ENCODE peak calls at places on chromosomes 2 and 18, in six cellular contexts. One of them, this sample, is unnamed.

GRCh38 chr2:158835431-158835830 is 40.3 kb downstream of the DAPL1 start:
- DNase-seq in HL-60: no peak
- DNase-seq in heart left ventricle: no peak
- DNase-seq in neural crest cell: no peak
- DNase-seq in stromal cell of bone marrow: no peak
- DNase-seq in frontal cortex: no peak
- DNase-seq in this sample: no peak

GRCh38 chr2:76763276-76763675 is 758.9 kb downstream of the LRRTM4 start:
- DNase-seq in HL-60: no peak
- DNase-seq in heart left ventricle: no peak
- DNase-seq in neural crest cell: no peak
- DNase-seq in stromal cell of bone marrow: no peak
- DNase-seq in frontal cortex: no peak
- DNase-seq in this sample: no peak

GRCh38 chr2:233705911-233706506 is 6.7 kb upstream of the UGT1A5 start:
- DNase-seq in HL-60: no peak
- DNase-seq in heart left ventricle: no peak
- DNase-seq in neural crest cell: no peak
- DNase-seq in stromal cell of bone marrow: no peak
- DNase-seq in frontal cortex: no peak
- DNase-seq in this sample: no peak

GRCh38 chr2:63840081-63840784 is 1.5 kb upstream of the UGP2 start:
- DNase-seq in HL-60: no peak
- DNase-seq in heart left ventricle: no peak
- DNase-seq in neural crest cell: no peak
- DNase-seq in stromal cell of bone marrow: no peak
- DNase-seq in frontal cortex: peak; percentile 20
- DNase-seq in this sample: no peak

GRCh38 chr2:232890896-232891601 is 21.0 kb downstream of the SNORC start:
- DNase-seq in HL-60: no peak
- DNase-seq in heart left ventricle: no peak
- DNase-seq in neural crest cell: no peak
- DNase-seq in stromal cell of bone marrow: no peak
- DNase-seq in frontal cortex: no peak
- DNase-seq in this sample: no peak

GRCh38 chr2:26487192-26487591 is 9.3 kb upstream of the OTOF start:
- DNase-seq in HL-60: no peak
- DNase-seq in heart left ventricle: no peak
- DNase-seq in neural crest cell: no peak
- DNase-seq in stromal cell of bone marrow: no peak
- DNase-seq in frontal cortex: no peak
- DNase-seq in this sample: no peak

GRCh38 chr2:30797381-30798015 is 9.7 kb downstream of the CAPN13 start:
- DNase-seq in HL-60: no peak
- DNase-seq in heart left ventricle: no peak
- DNase-seq in neural crest cell: no peak
- DNase-seq in stromal cell of bone marrow: no peak
- DNase-seq in frontal cortex: no peak
- DNase-seq in this sample: no peak

GRCh38 chr2:65574911-65575444 is 142.6 kb upstream of the SPRED2 start:
- DNase-seq in HL-60: no peak
- DNase-seq in heart left ventricle: peak; percentile 26
- DNase-seq in neural crest cell: no peak
- DNase-seq in stromal cell of bone marrow: peak; percentile 8
- DNase-seq in frontal cortex: no peak
- DNase-seq in this sample: no peak

GRCh38 chr2:18940184-18940583 is 350.8 kb upstream of the NT5C1B start:
- DNase-seq in HL-60: no peak
- DNase-seq in heart left ventricle: no peak
- DNase-seq in neural crest cell: no peak
- DNase-seq in stromal cell of bone marrow: no peak
- DNase-seq in frontal cortex: no peak
- DNase-seq in this sample: no peak

GRCh38 chr18:58785171-58785805 is 79.4 kb upstream of the ZNF532 start:
- DNase-seq in HL-60: no peak
- DNase-seq in heart left ventricle: no peak
- DNase-seq in neural crest cell: no peak
- DNase-seq in stromal cell of bone marrow: no peak
- DNase-seq in frontal cortex: no peak
- DNase-seq in this sample: no peak

GRCh38 chr18:376307-376706 is 108.5 kb upstream of the THOC1 start:
- DNase-seq in HL-60: no peak
- DNase-seq in heart left ventricle: no peak
- DNase-seq in neural crest cell: no peak
- DNase-seq in stromal cell of bone marrow: no peak
- DNase-seq in frontal cortex: no peak
- DNase-seq in this sample: no peak

GRCh38 chr2:217672472-217672871 is 330.3 kb downstream of the TNS1 start:
- DNase-seq in HL-60: no peak
- DNase-seq in heart left ventricle: no peak
- DNase-seq in neural crest cell: no peak
- DNase-seq in stromal cell of bone marrow: no peak
- DNase-seq in frontal cortex: no peak
- DNase-seq in this sample: no peak

GRCh38 chr2:172307800-172308199 is 119.6 kb upstream of the ITGA6 start:
- DNase-seq in HL-60: no peak
- DNase-seq in heart left ventricle: peak; percentile 63
- DNase-seq in neural crest cell: no peak
- DNase-seq in stromal cell of bone marrow: no peak
- DNase-seq in frontal cortex: no peak
- DNase-seq in this sample: no peak

GRCh38 chr18:76620326-76620813 is 125.3 kb upstream of the ZNF516 start:
- DNase-seq in HL-60: peak; percentile 98
- DNase-seq in heart left ventricle: peak; percentile 53
- DNase-seq in neural crest cell: peak; percentile 58
- DNase-seq in stromal cell of bone marrow: peak; percentile 45
- DNase-seq in frontal cortex: peak; percentile 65
- DNase-seq in this sample: no peak

GRCh38 chr18:5237083-5237722 is 40.1 kb upstream of the AKAIN1 start:
- DNase-seq in HL-60: no peak
- DNase-seq in heart left ventricle: no peak
- DNase-seq in neural crest cell: no peak
- DNase-seq in stromal cell of bone marrow: no peak
- DNase-seq in frontal cortex: peak; percentile 17
- DNase-seq in this sample: no peak

GRCh38 chr18:12327510-12328178 is 19.6 kb downstream of the TUBB6 start:
- DNase-seq in HL-60: peak; percentile 61
- DNase-seq in heart left ventricle: peak; percentile 77
- DNase-seq in neural crest cell: peak; percentile 81
- DNase-seq in stromal cell of bone marrow: peak; percentile 65
- DNase-seq in frontal cortex: peak; percentile 56
- DNase-seq in this sample: no peak

GRCh38 chr2:36352024-36352398 is 3.6 kb upstream of the CRIM1 start:
- DNase-seq in HL-60: no peak
- DNase-seq in heart left ventricle: no peak
- DNase-seq in neural crest cell: no peak
- DNase-seq in stromal cell of bone marrow: no peak
- DNase-seq in frontal cortex: no peak
- DNase-seq in this sample: peak; percentile 5

This sample was measured in CMK.